ENCODE peak calls at places on chromosomes 4 and X, in seven cellular contexts. S is NCI-H1092; R is activated CD4-positive, alpha-beta T cell treated with anti-CD3 and anti-CD28 coated beads, Interleukin-2, amount 50 U/mL, for 1 hour; C is HFFc6; V is EL; T is NCI-H187; N is cardiac fibroblast. F is an unnamed sample.
A peak's percentile ranks its signal among the peaks of the same experiment; 100 is the strongest.

GRCh38 chr4:166169111-166169510 is 296.1 kb downstream of the TLL1 start:
- DNase-seq in S (no peak), R (no peak), C (no peak), V (peak; percentile 55), T (no peak), N (peak; percentile 22), F (no peak)

GRCh38 chr4:7101692-7102515 is 34.0 kb upstream of the GRPEL1 start:
- DNase-seq in S (peak; percentile 34), R (peak; percentile 39), C (peak; percentile 20), V (peak; percentile 70), T (peak; percentile 3), N (peak; percentile 48), F (peak; percentile 81)

GRCh38 chr4:174739576-174739975 is 89.5 kb downstream of the GLRA3 start:
- DNase-seq in S (no peak), R (no peak), C (no peak), V (no peak), T (no peak), N (no peak), F (no peak)

GRCh38 chrX:13223868-13224555 is 95.8 kb downstream of the ATXN3L start:
- DNase-seq in S (peak; percentile 14), R (no peak), C (peak; percentile 76), V (peak; percentile 87), T (no peak), N (peak; percentile 91), F (no peak)

GRCh38 chrX:43224496-43224895 is 431.6 kb upstream of the MAOA start:
- DNase-seq in S (no peak), R (no peak), C (no peak), V (no peak), T (no peak), N (no peak), F (no peak)

GRCh38 chr4:153205028-153205648 is 895 bp downstream of the TRIM2 start:
- DNase-seq in S (no peak), R (peak; percentile 43), C (no peak), V (no peak), T (no peak), N (no peak), F (no peak)

GRCh38 chrX:139077303-139078131 is 366.0 kb upstream of the FGF13 start:
- DNase-seq in S (no peak), R (no peak), C (peak; percentile 13), V (no peak), T (no peak), N (peak; percentile 2), F (no peak)

GRCh38 chr4:114691865-114692264 is 93.3 kb downstream of the UGT8 start:
- DNase-seq in S (no peak), R (no peak), C (no peak), V (no peak), T (no peak), N (no peak), F (no peak)

GRCh38 chrX:386239-386767 is 404 bp downstream of the PPP2R3B start:
- DNase-seq in S (no peak), R (no peak), C (no peak), V (peak; percentile 10), T (no peak), N (no peak), F (peak; percentile 43)

GRCh38 chr4:13547563-13548041 is 3.3 kb upstream of the NKX3-2 start:
- DNase-seq in S (peak; percentile 51), R (no peak), C (no peak), V (no peak), T (no peak), N (no peak), F (no peak)

GRCh38 chr4:175758595-175758994 is 53.5 kb downstream of the GPM6A start:
- DNase-seq in S (no peak), R (no peak), C (no peak), V (no peak), T (no peak), N (no peak), F (no peak)

GRCh38 chr4:140152760-140153418 is 1.1 kb downstream of the MAML3 start:
- DNase-seq in S (peak; percentile 21), R (peak; percentile 47), C (no peak), V (peak; percentile 46), T (no peak), N (peak; percentile 60), F (peak; percentile 75)

GRCh38 chr4:8319731-8320385 is 50.3 kb downstream of the HTRA3 start:
- DNase-seq in S (no peak), R (no peak), C (no peak), V (no peak), T (no peak), N (peak; percentile 36), F (peak; percentile 84)

GRCh38 chr4:87949961-87950360 is 25.6 kb upstream of the SPP1 start:
- DNase-seq in S (no peak), R (no peak), C (peak; percentile 46), V (peak; percentile 76), T (no peak), N (peak; percentile 3), F (no peak)

GRCh38 chrX:108299704-108300103 is 138.5 kb downstream of the COL4A6 start:
- DNase-seq in S (no peak), R (no peak), C (no peak), V (no peak), T (no peak), N (no peak), F (no peak)

GRCh38 chr4:6408263-6408662 is 64.2 kb downstream of the PPP2R2C start:
- DNase-seq in S (no peak), R (no peak), C (no peak), V (no peak), T (no peak), N (no peak), F (no peak)

GRCh38 chrX:70479197-70479969 is 34.7 kb downstream of the DLG3 start:
- DNase-seq in S (no peak), R (no peak), C (peak; percentile 74), V (peak; percentile 67), T (no peak), N (peak; percentile 59), F (no peak)

GRCh38 chrX:103211012-103211715 is 3.7 kb upstream of the BEX4 start:
- DNase-seq in S (peak; percentile 28), R (peak; percentile 38), C (peak; percentile 10), V (peak; percentile 40), T (peak; percentile 1), N (peak; percentile 60), F (no peak)

GRCh38 chrX:79259073-79259689 is 108.0 kb downstream of the ITM2A start:
- DNase-seq in S (no peak), R (peak; percentile 24), C (no peak), V (no peak), T (no peak), N (peak; percentile 43), F (peak; percentile 25)

GRCh38 chr4:41935652-41936021 is 408 bp downstream of the TMEM33 start:
- DNase-seq in S (no peak), R (peak; percentile 15), C (no peak), V (peak; percentile 26), T (no peak), N (peak; percentile 11), F (no peak)

GRCh38 chrX:132480581-132481203 is 8.1 kb downstream of the MBNL3 start:
- DNase-seq in S (peak; percentile 77), R (peak; percentile 19), C (peak; percentile 33), V (peak; percentile 50), T (no peak), N (peak; percentile 63), F (no peak)

GRCh38 chr4:138953962-138954371 is 61.6 kb upstream of the NOCT start:
- DNase-seq in S (no peak), R (no peak), C (peak; percentile 55), V (peak; percentile 89), T (no peak), N (peak; percentile 94), F (no peak)

GRCh38 chrX:57156397-57157049 is 19.3 kb upstream of the SPIN2A start:
- DNase-seq in S (no peak), R (no peak), C (peak; percentile 15), V (peak; percentile 13), T (no peak), N (peak; percentile 45), F (peak; percentile 39)

GRCh38 chr4:7819446-7819845 is 120.2 kb downstream of the AFAP1 start:
- DNase-seq in S (no peak), R (no peak), C (no peak), V (no peak), T (no peak), N (no peak), F (no peak)

GRCh38 chr4:23999714-24000113 is 109.9 kb upstream of the PPARGC1A start:
- DNase-seq in S (no peak), R (no peak), C (no peak), V (peak; percentile 56), T (no peak), N (no peak), F (no peak)

GRCh38 chr4:59240030-59240429 is 1960.1 kb upstream of the ADGRL3 start:
- DNase-seq in S (no peak), R (no peak), C (no peak), V (no peak), T (no peak), N (no peak), F (no peak)

GRCh38 chr4:148335133-148335532 is 107.1 kb downstream of the NR3C2 start:
- DNase-seq in S (no peak), R (no peak), C (no peak), V (no peak), T (no peak), N (no peak), F (no peak)

F was measured in Right ventricle myocardium superior.